ENCODE peak calls at places on chromosomes 16 and 17, in four cellular contexts. F is hepatocyte, Q is A549, M is SK-N-SH. I is an unnamed sample.

GRCh38 chr17:18378205-18378505 is 577 bp downstream of the EVPLL start:
- DNase-seq in F (no peak), Q (no peak), M (no peak), I (no peak)

GRCh38 chr16:86252596-86252995 is 257.7 kb upstream of the FOXF1 start:
- DNase-seq in F (peak), Q (no peak), M (peak), I (no peak)

GRCh38 chr17:79852748-79853147 is 13.5 kb upstream of the CBX4 start:
- DNase-seq in F (no peak), Q (no peak), M (no peak), I (peak)

GRCh38 chr16:51538707-51539604 is 387.9 kb upstream of the SALL1 start:
- DNase-seq in F (peak), Q (peak), M (peak), I (peak)

GRCh38 chr16:79007614-79008013 is 592.9 kb downstream of the MAF start:
- DNase-seq in F (no peak), Q (no peak), M (no peak), I (no peak)

GRCh38 chr17:66191607-66192377 is at the start of gene CEP112:
- DNase-seq in F (peak), Q (peak), M (peak), I (peak)

GRCh38 chr17:75996665-75997590 is 3.7 kb upstream of the CDK3 start:
- DNase-seq in F (peak), Q (no peak), M (no peak), I (peak)

GRCh38 chr17:17235212-17236174 is 1.5 kb downstream of the FLCN start:
- DNase-seq in F (peak), Q (no peak), M (no peak), I (peak)

GRCh38 chr17:69179227-69179952 is 37.7 kb upstream of the ABCA6 start:
- DNase-seq in F (peak), Q (no peak), M (no peak), I (no peak)

GRCh38 chr17:68439656-68440290 is 17.5 kb downstream of the WIPI1 start:
- DNase-seq in F (no peak), Q (no peak), M (no peak), I (no peak)

GRCh38 chr16:30884760-30885159 is 9.1 kb downstream of the BCL7C start:
- DNase-seq in F (no peak), Q (no peak), M (no peak), I (no peak)

GRCh38 chr17:2943971-2944370 is 119.4 kb downstream of the OR1D5 start:
- DNase-seq in F (no peak), Q (no peak), M (no peak), I (no peak)

GRCh38 chr17:29279397-29280070 is 14.4 kb downstream of the NUFIP2 start:
- DNase-seq in F (no peak), Q (no peak), M (no peak), I (no peak)

GRCh38 chr16:81711609-81712329 is 67.3 kb upstream of the PLCG2 start:
- DNase-seq in F (peak), Q (peak), M (peak), I (peak)

GRCh38 chr17:38427160-38427949 is 909 bp upstream of the ARHGAP23 start:
- DNase-seq in F (no peak), Q (no peak), M (no peak), I (no peak)

GRCh38 chr17:79945591-79946255 is 89.9 kb downstream of the TBC1D16 start:
- DNase-seq in F (no peak), Q (no peak), M (peak), I (no peak)

GRCh38 chr16:87966685-87967185 is 15.5 kb downstream of the BANP start:
- DNase-seq in F (peak), Q (no peak), M (no peak), I (no peak)

GRCh38 chr17:11805952-11806351 is 191.3 kb downstream of the ZNF18 start:
- DNase-seq in F (no peak), Q (no peak), M (no peak), I (no peak)

GRCh38 chr16:9689597-9689996 is 492.6 kb downstream of the GRIN2A start:
- DNase-seq in F (no peak), Q (no peak), M (no peak), I (no peak)

GRCh38 chr16:9695152-9695551 is 487.1 kb downstream of the GRIN2A start:
- DNase-seq in F (no peak), Q (no peak), M (no peak), I (no peak)
- TF ChIP-seq CTCF in F (no peak), Q (no peak), M (no peak), I (no peak)

GRCh38 chr16:8590811-8591210 is 500 bp upstream of the TMEM114 start:
- DNase-seq in F (no peak), Q (no peak), M (no peak), I (no peak)
- H3K4me2 ChIP-seq in F (no peak), Q (no peak), M (no peak), I (no peak)

DNA sequence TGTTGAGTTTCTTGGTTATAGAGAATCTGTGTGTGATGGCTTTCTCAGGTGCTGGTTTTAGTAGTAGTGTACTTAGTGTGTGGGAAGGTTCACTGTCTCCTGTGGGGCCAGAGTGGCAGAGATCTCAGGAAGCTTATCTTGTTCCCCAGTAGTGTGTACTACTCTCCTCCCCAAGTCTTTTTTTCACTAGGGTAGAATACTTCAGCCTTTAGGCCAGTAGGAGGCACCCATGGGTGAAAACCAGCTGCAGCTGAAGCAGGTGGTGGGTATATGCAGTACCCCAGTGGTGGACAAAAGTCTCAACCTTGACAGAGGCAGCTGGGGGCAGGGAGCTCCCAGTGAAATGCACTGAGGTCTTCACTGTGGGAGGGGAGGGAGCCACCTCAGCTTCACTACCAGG is 109.9 kb downstream of the PHKB start:
- DNase-seq in F (no peak), Q (no peak), M (no peak), I (no peak)
- TF ChIP-seq CTCF in F (no peak), Q (no peak), M (no peak), I (no peak)

GRCh38 chr16:56817056-56817455 is 48.0 kb upstream of the SLC12A3 start:
- DNase-seq in F (no peak), Q (no peak), M (no peak), I (no peak)

GRCh38 chr16:56817938-56818337 is 47.1 kb upstream of the SLC12A3 start:
- DNase-seq in F (no peak), Q (no peak), M (no peak), I (no peak)

GRCh38 chr16:56815721-56816120 is 49.3 kb upstream of the SLC12A3 start:
- DNase-seq in F (no peak), Q (no peak), M (no peak), I (no peak)

GRCh38 chr16:56812884-56813283 is 52.1 kb upstream of the SLC12A3 start:
- DNase-seq in F (no peak), Q (peak), M (no peak), I (peak)

DNA sequence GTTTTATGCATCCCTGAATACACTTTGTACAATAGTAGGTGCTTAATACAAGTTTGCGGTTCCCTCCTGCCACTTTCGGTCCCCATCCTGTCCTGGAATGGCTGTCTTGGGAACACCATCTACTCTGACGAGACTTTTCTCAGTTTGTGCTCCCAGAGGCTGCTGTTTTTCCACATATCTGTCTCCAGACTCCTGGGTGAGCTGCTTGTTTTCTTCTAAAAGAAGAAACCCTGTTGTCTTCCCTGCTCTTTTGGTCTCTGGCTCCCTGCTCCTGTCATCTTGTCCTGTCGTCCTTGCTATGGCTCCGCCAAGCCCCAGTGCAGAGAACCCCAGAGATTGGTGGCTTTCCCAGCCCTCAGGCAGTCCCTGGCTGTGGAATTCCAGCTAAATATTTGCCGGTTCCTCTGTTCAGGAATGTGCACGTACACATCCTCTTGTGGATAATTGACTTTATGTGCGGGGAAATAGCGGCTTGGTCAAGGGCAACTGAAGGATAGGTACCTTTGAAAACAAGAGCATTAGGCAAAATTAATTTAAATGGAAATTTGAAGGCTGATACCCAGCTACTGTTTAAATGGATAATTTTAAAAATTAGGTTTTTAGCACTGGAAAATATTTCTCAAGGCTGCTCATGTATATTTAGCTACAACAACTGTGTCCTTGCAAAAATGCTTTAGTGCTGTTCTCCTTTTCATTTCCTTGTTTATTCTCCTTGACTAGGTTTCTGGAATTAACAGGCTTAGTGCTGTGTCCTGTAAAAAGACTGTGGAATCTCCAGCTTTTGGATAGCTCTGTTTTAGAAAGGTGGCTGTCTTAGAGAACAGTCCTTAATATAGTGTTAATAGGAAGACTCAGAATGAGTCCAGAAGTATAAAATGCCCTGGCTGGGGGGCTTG is 50.2 kb upstream of the SLC12A3 start:
- DNase-seq in F (no peak), Q (peak), M (no peak), I (no peak)
- H3K4me2 ChIP-seq in F (peak), Q (peak), M (no peak), I (no peak)

GRCh38 chr17:36611345-36612072 is 10.1 kb downstream of the MRM1 start:
- DNase-seq in F (peak), Q (no peak), M (no peak), I (no peak)

GRCh38 chr17:36608794-36609497 is 7.6 kb downstream of the MRM1 start:
- DNase-seq in F (peak), Q (no peak), M (no peak), I (peak)

GRCh38 chr17:36610472-36610871 is 9.1 kb downstream of the MRM1 start:
- DNase-seq in F (no peak), Q (no peak), M (no peak), I (no peak)

GRCh38 chr17:36608280-36608679 is 6.9 kb downstream of the MRM1 start:
- DNase-seq in F (no peak), Q (no peak), M (no peak), I (no peak)

DNA sequence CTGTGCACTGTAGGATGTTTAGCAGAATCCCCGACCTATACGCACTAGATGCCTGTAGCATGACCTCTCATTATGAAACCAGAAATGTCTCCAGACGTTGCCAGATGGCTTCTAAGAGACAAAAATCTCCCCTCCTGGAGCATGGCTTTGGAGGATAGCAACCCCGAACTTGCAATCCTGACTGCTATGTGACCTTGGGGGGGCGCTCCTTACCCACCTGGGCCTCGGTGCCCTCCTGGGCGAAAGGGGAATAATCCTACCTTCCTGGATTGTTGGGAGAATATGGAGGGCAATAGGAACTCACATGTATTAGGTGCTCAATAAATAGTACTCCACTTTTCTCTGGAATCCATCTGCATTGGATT is 8.1 kb downstream of the MRM1 start:
- DNase-seq in F (no peak), Q (no peak), M (no peak), I (no peak)
- TF ChIP-seq CTCF in F (no peak), Q (no peak), M (no peak), I (no peak)

GRCh38 chr17:1068356-1068755 is 71.4 kb downstream of the TIMM22 start:
- DNase-seq in F (no peak), Q (no peak), M (no peak), I (no peak)

GRCh38 chr17:1070411-1070810 is 73.5 kb downstream of the TIMM22 start:
- DNase-seq in F (no peak), Q (no peak), M (no peak), I (no peak)

GRCh38 chr17:1069847-1070246 is 72.9 kb downstream of the TIMM22 start:
- DNase-seq in F (no peak), Q (no peak), M (no peak), I (no peak)

GRCh38 chr17:1071103-1071825 is 74.3 kb downstream of the TIMM22 start:
- DNase-seq in F (no peak), Q (no peak), M (peak), I (no peak)

GRCh38 chr17:1067282-1067956 is 70.5 kb downstream of the TIMM22 start:
- DNase-seq in F (peak), Q (peak), M (no peak), I (peak)
- H3K4me2 ChIP-seq in F (no peak), Q (peak), M (no peak), I (no peak)

GRCh38 chr16:20364051-20364450 is 11.5 kb upstream of the UMOD start:
- DNase-seq in F (no peak), Q (no peak), M (no peak), I (no peak)

GRCh38 chr16:20372696-20373095 is 20.2 kb upstream of the UMOD start:
- DNase-seq in F (no peak), Q (no peak), M (no peak), I (peak)

DNA sequence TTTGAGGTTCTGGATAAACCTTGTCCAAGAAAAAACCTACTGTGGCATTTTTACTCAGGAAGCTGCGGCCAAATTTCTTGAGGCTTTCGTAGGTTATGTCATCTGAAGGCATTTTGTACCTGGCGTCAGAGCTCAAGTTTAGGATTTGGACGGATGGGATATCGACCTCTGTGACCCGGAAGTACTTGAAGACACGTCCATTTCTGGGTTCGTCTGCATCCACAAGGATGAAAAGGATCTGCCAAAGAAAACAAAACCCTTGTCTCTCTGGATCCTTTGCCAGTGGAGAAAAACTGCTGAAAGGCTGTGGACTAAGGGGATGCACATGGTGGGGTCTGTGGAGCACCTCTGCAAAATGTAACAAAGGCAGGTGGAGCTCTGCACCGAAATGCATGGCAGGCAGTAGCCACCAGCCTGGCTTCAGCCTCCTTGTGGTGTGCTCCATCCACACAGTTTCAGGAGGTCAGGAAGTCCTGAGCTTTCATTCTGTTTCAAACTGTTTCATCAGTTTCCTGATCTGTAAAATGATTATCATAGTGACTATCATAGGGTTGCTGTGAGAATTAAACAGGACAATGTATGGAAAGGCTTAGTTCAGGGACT is 17.0 kb upstream of the UMOD start:
- DNase-seq in F (no peak), Q (no peak), M (no peak), I (no peak)
- TF ChIP-seq CTCF in F (no peak), Q (no peak), M (no peak), I (no peak)

GRCh38 chr17:44795928-44796327 is 34.2 kb downstream of the GJC1 start:
- DNase-seq in F (no peak), Q (no peak), M (no peak), I (no peak)
- H3K4me2 ChIP-seq in F (no peak), Q (peak), M (no peak), I (peak)